ENCODE peak calls at places on chromosome 3, in eight cellular contexts. M is bronchial epithelial cell, A is PC-9, R is mammary epithelial cell, U is glutamatergic neuron, X is AG04450, L is uterus, O is fibroblast of pulmonary artery. T is an unnamed sample.

GRCh38 chr3:133872161-133872560 is 23.5 kb downstream of the RAB6B start:
- DNase-seq in A (no peak), U (no peak), M (no peak), O (no peak), L (no peak), X (no peak), R (no peak), T (no peak)

GRCh38 chr3:173737167-173737808 is 339.7 kb downstream of the NLGN1 start:
- DNase-seq in L (no peak), R (peak), O (no peak), X (no peak), A (no peak), U (no peak), M (peak), T (no peak)

GRCh38 chr3:66267031-66267430 is 46.2 kb downstream of the SLC25A26 start:
- DNase-seq in U (no peak), A (no peak), R (no peak), X (no peak), L (no peak), O (no peak), M (no peak), T (no peak)

GRCh38 chr3:56725175-56725574 is 42.1 kb upstream of the TASOR start:
- DNase-seq in L (no peak), X (no peak), M (no peak), O (no peak), R (no peak), A (no peak), U (no peak), T (no peak)

GRCh38 chr3:38782148-38782547 is 33.9 kb downstream of the SCN10A start:
- DNase-seq in O (no peak), A (no peak), X (no peak), M (peak), U (no peak), L (no peak), R (peak), T (no peak)

GRCh38 chr3:102682761-102683160 is 247.9 kb downstream of the ZPLD1 start:
- DNase-seq in M (no peak), U (no peak), L (no peak), X (no peak), O (no peak), R (no peak), A (no peak), T (no peak)

GRCh38 chr3:49792371-49793150 is 6.2 kb upstream of the IP6K1 start:
- DNase-seq in L (no peak), O (no peak), A (no peak), R (no peak), M (no peak), X (no peak), U (no peak), T (no peak)

GRCh38 chr3:78754066-78754743 is 1013.6 kb downstream of the ROBO1 start:
- DNase-seq in X (peak), O (peak), L (no peak), R (peak), A (no peak), M (peak), U (no peak), T (no peak)

GRCh38 chr3:113838631-113839209 is at the start of gene GRAMD1C:
- DNase-seq in X (peak), A (peak), R (peak), L (peak), U (peak), M (peak), O (peak), T (peak)

GRCh38 chr3:74000715-74001114 is 376.0 kb upstream of the PDZRN3 start:
- DNase-seq in R (no peak), A (no peak), L (no peak), O (peak), M (no peak), U (no peak), X (no peak), T (no peak)

GRCh38 chr3:42214565-42215283 is 51.3 kb downstream of the CCK start:
- DNase-seq in L (no peak), A (no peak), X (no peak), R (peak), U (no peak), M (peak), O (peak), T (no peak)

GRCh38 chr3:59675495-59675894 is 625.7 kb upstream of the CFAP20DC start:
- DNase-seq in O (no peak), X (no peak), M (no peak), A (no peak), U (no peak), R (no peak), L (no peak), T (no peak)

GRCh38 chr3:21795152-21795837 is 44.3 kb upstream of the ZNF385D start:
- DNase-seq in X (no peak), M (no peak), U (peak), R (no peak), L (no peak), A (no peak), O (no peak), T (no peak)

GRCh38 chr3:23576379-23576959 is 229.3 kb upstream of the UBE2E1 start:
- DNase-seq in A (peak), X (no peak), U (no peak), R (no peak), O (no peak), M (peak), L (no peak), T (no peak)

GRCh38 chr3:184275961-184276910 is at the start of gene ECE2:
- DNase-seq in R (no peak), U (no peak), A (no peak), M (no peak), L (no peak), X (no peak), O (no peak), T (no peak)

GRCh38 chr3:16305121-16305541 is 40.1 kb downstream of the OXNAD1 start:
- DNase-seq in U (no peak), O (no peak), A (no peak), X (no peak), R (no peak), L (no peak), M (no peak), T (no peak)

GRCh38 chr3:149547413-149547812 is 72.9 kb downstream of the TM4SF4 start:
- DNase-seq in U (no peak), M (no peak), R (no peak), L (peak), X (no peak), O (peak), A (no peak), T (no peak)

GRCh38 chr3:190001426-190001825 is 119.3 kb downstream of the P3H2 start:
- DNase-seq in R (no peak), X (no peak), M (no peak), U (no peak), O (no peak), L (no peak), A (no peak), T (no peak)

GRCh38 chr3:77513541-77513940 is 473.6 kb downstream of the ROBO2 start:
- DNase-seq in A (no peak), U (no peak), R (no peak), X (no peak), L (no peak), O (no peak), M (no peak), T (no peak)

GRCh38 chr3:197297476-197298340 is 704 bp downstream of the DLG1 start:
- DNase-seq in L (peak), U (peak), A (peak), X (peak), M (peak), O (peak), R (peak), T (peak)

GRCh38 chr3:138608322-138609214 is at the start of gene FAIM:
- DNase-seq in M (peak), R (peak), O (peak), L (peak), A (peak), X (peak), U (peak), T (peak)

GRCh38 chr3:195876297-195877031 is 31.9 kb downstream of the TNK2 start:
- DNase-seq in U (no peak), X (no peak), M (no peak), L (no peak), A (peak), O (no peak), R (no peak), T (no peak)

GRCh38 chr3:157543491-157544035 is 40.3 kb upstream of the VEPH1 start:
- DNase-seq in A (no peak), R (no peak), X (no peak), U (no peak), L (no peak), M (no peak), O (no peak), T (no peak)

GRCh38 chr3:156816091-156816793 is 9.9 kb upstream of the LEKR1 start:
- DNase-seq in O (peak), U (peak), A (peak), R (no peak), L (peak), M (no peak), X (no peak), T (peak)

GRCh38 chr3:71997066-71997653 is 212.2 kb upstream of the PROK2 start:
- DNase-seq in L (no peak), A (no peak), O (peak), U (no peak), X (no peak), M (no peak), R (no peak), T (no peak)

GRCh38 chr3:175940881-175941280 is 1081.7 kb downstream of the NAALADL2 start:
- DNase-seq in L (no peak), O (no peak), X (no peak), A (peak), R (peak), M (peak), U (peak), T (no peak)

GRCh38 chr3:187742351-187743171 is 2.7 kb downstream of the BCL6 start:
- DNase-seq in L (peak), R (peak), A (no peak), X (no peak), M (no peak), O (peak), U (no peak), T (no peak)

GRCh38 chr3:153621988-153622387 is 460.0 kb downstream of the RAP2B start:
- DNase-seq in L (no peak), O (no peak), M (peak), R (peak), U (no peak), X (no peak), A (no peak), T (no peak)

GRCh38 chr3:71191031-71191482 is 392.5 kb downstream of the FOXP1 start:
- DNase-seq in U (no peak), X (no peak), L (no peak), M (peak), A (no peak), O (no peak), R (no peak), T (no peak)

GRCh38 chr3:54167999-54168398 is 45.6 kb downstream of the CACNA2D3 start:
- DNase-seq in R (no peak), M (no peak), A (no peak), X (no peak), U (no peak), O (no peak), L (no peak), T (no peak)
- TF ChIP-seq CTCF in R (no peak), M (no peak), A (no peak), X (no peak), U (no peak), O (no peak), L (no peak), T (no peak)

DNA sequence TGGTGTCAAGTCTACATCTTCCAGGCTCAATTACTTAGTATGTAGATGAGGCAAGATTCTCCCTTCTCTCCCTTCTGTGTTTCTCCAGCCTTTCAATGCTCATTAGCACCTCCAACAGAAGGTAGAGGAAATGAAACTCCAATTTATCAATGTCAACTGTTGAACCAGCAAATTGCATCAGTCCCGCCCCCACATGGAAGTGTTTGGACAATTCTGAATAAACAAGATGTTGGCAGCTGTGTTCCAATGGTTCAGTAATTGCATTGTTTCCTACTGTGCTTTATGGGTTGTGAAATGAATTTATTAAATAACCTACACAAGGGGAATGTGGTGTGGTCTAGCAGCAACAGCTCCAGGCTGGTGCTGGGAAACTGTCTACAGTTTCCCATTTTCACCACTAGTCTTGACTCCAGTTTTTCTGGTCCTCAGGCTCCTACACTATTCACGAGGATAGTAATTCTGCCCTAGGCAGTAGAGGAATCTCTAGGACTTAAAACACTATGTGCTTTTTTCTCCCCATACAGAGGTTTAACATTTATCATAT is 91.9 kb downstream of the MB21D2 start:
- DNase-seq in U (no peak), L (no peak), O (peak), M (peak), X (no peak), A (no peak), R (peak), T (no peak)
- TF ChIP-seq CTCF in U (no peak), L (no peak), O (peak), M (peak), X (peak), A (peak), R (peak), T (no peak)

DNA sequence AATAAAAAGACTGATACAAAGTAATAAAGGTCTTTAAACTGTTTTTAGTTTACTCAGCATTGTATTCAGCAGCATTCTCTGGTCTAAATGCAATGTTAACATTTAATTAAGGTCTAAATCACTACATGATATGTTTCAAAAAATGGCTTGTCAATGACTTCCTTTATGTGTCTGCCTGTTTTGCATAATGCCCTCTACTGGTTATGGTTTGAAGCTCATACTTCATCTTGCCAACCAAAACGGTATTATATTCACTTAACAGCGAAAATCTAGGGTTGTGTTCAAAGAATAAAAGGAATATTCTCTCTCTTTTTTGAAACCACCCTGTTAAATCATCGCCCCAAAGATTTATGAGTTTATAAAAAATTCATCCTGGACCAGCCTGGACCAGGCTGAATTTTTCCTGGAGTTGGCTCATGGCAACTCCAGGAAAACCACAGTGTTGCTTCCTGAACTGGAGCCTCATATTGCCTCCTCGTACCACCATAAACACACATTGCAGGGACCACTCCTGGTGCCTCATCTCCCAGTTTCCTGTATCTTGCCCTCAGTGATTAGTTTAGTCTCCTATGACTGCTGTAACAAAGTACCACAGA is 6.7 kb upstream of the NCEH1 start:
- DNase-seq in L (no peak), A (no peak), O (peak), X (no peak), M (peak), U (no peak), R (no peak), T (no peak)
- TF ChIP-seq CTCF in L (no peak), A (peak), O (peak), X (peak), M (no peak), U (no peak), R (no peak), T (peak)

GRCh38 chr3:107206141-107206540 is 171.1 kb upstream of the CCDC54 start:
- DNase-seq in M (peak), R (peak), O (peak), U (no peak), L (no peak), X (no peak), A (peak), T (no peak)
- TF ChIP-seq CTCF in M (peak), R (peak), O (peak), U (peak), L (peak), X (peak), A (peak), T (peak)

GRCh38 chr3:13883681-13884080 is 3.8 kb upstream of the WNT7A start:
- DNase-seq in O (no peak), U (no peak), R (no peak), X (no peak), L (no peak), A (no peak), M (no peak), T (peak)

GRCh38 chr3:13885704-13886010 is 5.8 kb upstream of the WNT7A start:
- DNase-seq in L (no peak), X (no peak), O (no peak), R (no peak), M (no peak), A (no peak), U (peak), T (no peak)

GRCh38 chr3:13882876-13883275 is 3.0 kb upstream of the WNT7A start:
- DNase-seq in U (no peak), R (no peak), A (no peak), M (no peak), X (no peak), L (no peak), O (no peak), T (no peak)

GRCh38 chr3:13886593-13887129 is 6.8 kb upstream of the WNT7A start:
- DNase-seq in O (no peak), M (no peak), A (no peak), L (no peak), X (no peak), R (no peak), U (no peak), T (peak)

DNA sequence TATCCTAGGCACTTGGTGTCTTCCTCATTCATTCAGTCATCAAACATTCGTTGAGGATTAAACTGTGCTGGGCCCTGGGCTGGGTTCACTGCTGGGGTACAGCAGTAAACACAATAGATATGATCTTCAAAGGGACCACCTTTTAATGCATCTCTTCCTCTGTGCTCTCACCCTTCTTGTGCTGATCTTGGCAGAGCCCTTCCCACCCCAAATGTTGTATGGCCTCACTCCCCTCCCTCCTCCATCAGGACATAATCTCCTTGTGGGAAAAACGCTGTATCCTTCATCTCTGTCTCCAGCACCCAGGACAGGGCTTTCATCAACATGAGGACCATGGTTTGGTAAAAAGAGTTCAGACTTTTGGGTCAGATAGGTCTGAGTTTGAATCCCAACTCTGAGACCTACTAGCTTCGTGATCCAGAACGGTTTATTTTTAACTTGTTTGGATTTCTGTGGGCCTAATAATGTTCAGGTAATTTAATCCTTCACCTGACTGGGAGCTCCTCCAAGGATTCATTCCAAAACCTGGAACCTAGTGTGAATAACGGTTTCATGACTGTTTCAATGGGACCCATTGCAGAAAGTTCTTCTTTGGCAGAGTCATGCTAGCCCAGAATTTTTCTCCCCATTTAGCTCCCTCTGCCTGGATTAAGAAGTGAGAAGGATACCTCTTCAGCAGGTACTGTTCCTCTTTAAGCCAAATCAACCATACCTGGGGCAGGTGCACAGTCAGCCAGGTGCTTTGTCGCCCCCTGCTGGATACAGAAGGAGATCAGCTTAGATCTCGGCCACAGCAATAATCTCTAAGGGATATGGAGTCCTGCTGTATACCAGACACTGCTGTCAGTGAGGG is 5.2 kb upstream of the WNT7A start:
- DNase-seq in U (peak), A (peak), X (no peak), L (no peak), R (peak), M (peak), O (peak), T (no peak)
- TF ChIP-seq CTCF in U (peak), A (peak), X (peak), L (no peak), R (peak), M (peak), O (peak), T (peak)

GRCh38 chr3:64186667-64187064 is 38.6 kb downstream of the PRICKLE2 start:
- DNase-seq in R (no peak), M (no peak), U (no peak), O (no peak), A (no peak), X (no peak), L (no peak), T (no peak)

GRCh38 chr3:64188810-64189560 is 36.3 kb downstream of the PRICKLE2 start:
- DNase-seq in L (peak), A (peak), U (no peak), M (peak), X (peak), O (peak), R (peak), T (no peak)

GRCh38 chr3:64184621-64185020 is 40.6 kb downstream of the PRICKLE2 start:
- DNase-seq in X (no peak), L (no peak), R (peak), U (no peak), A (no peak), O (peak), M (peak), T (no peak)

GRCh38 chr3:64185436-64185835 is 39.8 kb downstream of the PRICKLE2 start:
- DNase-seq in L (no peak), O (peak), X (no peak), M (peak), A (no peak), U (no peak), R (peak), T (no peak)

DNA sequence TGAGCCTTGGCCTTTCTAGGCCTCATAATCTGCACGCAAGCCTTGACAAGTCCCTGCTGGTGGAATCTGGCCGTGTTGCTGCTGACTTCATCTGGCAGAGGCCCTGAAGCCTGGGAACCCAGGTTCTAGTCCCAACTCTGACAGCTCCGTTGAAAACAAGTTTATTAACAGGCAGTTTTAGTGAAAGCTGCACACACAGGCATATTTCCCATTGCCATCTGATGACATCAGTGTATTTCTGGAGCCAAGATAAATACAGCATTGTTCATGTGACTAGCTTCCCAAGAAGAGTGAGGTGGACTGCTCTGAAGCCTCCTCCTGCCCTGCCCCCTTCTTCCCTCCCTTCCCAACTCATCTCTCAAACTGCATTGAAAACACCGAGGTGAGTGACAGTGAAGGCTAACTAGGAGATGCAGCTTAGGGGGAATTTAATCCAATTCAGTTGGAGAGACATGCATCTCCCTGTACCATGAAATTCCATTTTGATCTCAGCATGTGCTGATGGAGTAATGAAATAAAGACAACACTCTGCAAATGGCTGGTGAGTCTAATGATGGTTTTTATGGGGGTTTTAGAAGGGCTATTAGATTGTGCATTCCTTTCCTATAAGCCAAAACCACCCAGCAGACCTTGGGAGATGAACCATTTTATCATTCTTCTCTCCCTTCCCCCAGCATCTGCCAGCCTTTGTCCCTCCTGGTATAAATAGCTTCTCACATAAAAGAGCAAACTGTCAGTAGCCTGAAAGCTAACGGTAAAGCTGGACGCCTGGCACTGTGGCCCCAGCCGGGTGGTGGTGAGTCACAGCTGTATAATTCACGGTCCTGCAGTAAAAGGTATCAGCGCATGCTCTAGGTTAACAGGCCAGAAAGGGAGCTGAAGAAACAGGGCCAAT is 38.0 kb downstream of the PRICKLE2 start:
- DNase-seq in L (peak), R (peak), A (peak), X (peak), M (peak), O (peak), U (no peak), T (peak)
- TF ChIP-seq CTCF in L (peak), R (peak), A (no peak), X (no peak), M (peak), O (peak), U (no peak), T (no peak)